ENCODE peak calls at places on chromosomes 1 and 21, in ten cellular contexts. One of them, this sample, is unnamed.

GRCh38 chr21:46399686-46400085 is 59.0 kb upstream of the DIP2A start:
- DNase-seq in MG63: no peak
- DNase-seq in foreskin fibroblast: no peak
- DNase-seq in NB4: no peak
- DNase-seq in HAP-1: no peak
- DNase-seq in fibroblast of mammary gland: no peak
- DNase-seq in colonic mucosa: no peak
- DNase-seq in adrenal gland: no peak
- DNase-seq in AG04450: no peak
- DNase-seq in CD8-positive, alpha-beta memory T cell: no peak
- DNase-seq in this sample: no peak

GRCh38 chr1:145990249-145991097 is 5.9 kb downstream of the TXNIP start:
- DNase-seq in adrenal gland: peak; percentile 47
- DNase-seq in MG63: no peak
- DNase-seq in colonic mucosa: no peak
- DNase-seq in HAP-1: no peak
- DNase-seq in fibroblast of mammary gland: peak; percentile 57
- DNase-seq in AG04450: no peak
- DNase-seq in CD8-positive, alpha-beta memory T cell: no peak
- DNase-seq in NB4: peak; percentile 53
- DNase-seq in foreskin fibroblast: peak; percentile 57
- DNase-seq in this sample: peak; percentile 59

GRCh38 chr1:203269654-203270020 is 35.7 kb upstream of the BTG2 start:
- DNase-seq in adrenal gland: peak; percentile 7
- DNase-seq in MG63: no peak
- DNase-seq in fibroblast of mammary gland: no peak
- DNase-seq in HAP-1: no peak
- DNase-seq in NB4: no peak
- DNase-seq in CD8-positive, alpha-beta memory T cell: no peak
- DNase-seq in AG04450: no peak
- DNase-seq in colonic mucosa: no peak
- DNase-seq in foreskin fibroblast: no peak
- DNase-seq in this sample: no peak

GRCh38 chr1:156931553-156931952 is 11.1 kb downstream of the LRRC71 start:
- DNase-seq in CD8-positive, alpha-beta memory T cell: no peak
- DNase-seq in NB4: no peak
- DNase-seq in adrenal gland: no peak
- DNase-seq in fibroblast of mammary gland: peak; percentile 42
- DNase-seq in foreskin fibroblast: no peak
- DNase-seq in HAP-1: no peak
- DNase-seq in AG04450: no peak
- DNase-seq in MG63: no peak
- DNase-seq in colonic mucosa: no peak
- DNase-seq in this sample: no peak

GRCh38 chr1:157415661-157416060 is 136.7 kb downstream of the FCRL5 start:
- DNase-seq in NB4: no peak
- DNase-seq in AG04450: no peak
- DNase-seq in adrenal gland: no peak
- DNase-seq in fibroblast of mammary gland: no peak
- DNase-seq in MG63: peak; percentile 38
- DNase-seq in foreskin fibroblast: no peak
- DNase-seq in CD8-positive, alpha-beta memory T cell: no peak
- DNase-seq in HAP-1: no peak
- DNase-seq in colonic mucosa: no peak
- DNase-seq in this sample: no peak

GRCh38 chr1:1565340-1565739 is 9.3 kb downstream of the SSU72 start:
- DNase-seq in MG63: no peak
- DNase-seq in AG04450: no peak
- DNase-seq in CD8-positive, alpha-beta memory T cell: no peak
- DNase-seq in colonic mucosa: no peak
- DNase-seq in fibroblast of mammary gland: no peak
- DNase-seq in foreskin fibroblast: no peak
- DNase-seq in NB4: no peak
- DNase-seq in adrenal gland: no peak
- DNase-seq in HAP-1: no peak
- DNase-seq in this sample: no peak

GRCh38 chr21:29423051-29423450 is 124.3 kb downstream of the BACH1 start:
- DNase-seq in fibroblast of mammary gland: no peak
- DNase-seq in foreskin fibroblast: no peak
- DNase-seq in NB4: peak; percentile 19
- DNase-seq in adrenal gland: no peak
- DNase-seq in CD8-positive, alpha-beta memory T cell: no peak
- DNase-seq in HAP-1: no peak
- DNase-seq in colonic mucosa: no peak
- DNase-seq in AG04450: no peak
- DNase-seq in MG63: no peak
- DNase-seq in this sample: no peak

GRCh38 chr1:2250721-2251281 is 22.7 kb downstream of the SKI start:
- DNase-seq in colonic mucosa: peak; percentile 23
- DNase-seq in HAP-1: no peak
- DNase-seq in NB4: no peak
- DNase-seq in MG63: no peak
- DNase-seq in foreskin fibroblast: no peak
- DNase-seq in fibroblast of mammary gland: no peak
- DNase-seq in adrenal gland: no peak
- DNase-seq in CD8-positive, alpha-beta memory T cell: no peak
- DNase-seq in AG04450: no peak
- DNase-seq in this sample: no peak

GRCh38 chr21:43951911-43952703 is 60.0 kb upstream of the TRAPPC10 start:
- DNase-seq in colonic mucosa: no peak
- DNase-seq in foreskin fibroblast: no peak
- DNase-seq in HAP-1: no peak
- DNase-seq in AG04450: no peak
- DNase-seq in MG63: no peak
- DNase-seq in fibroblast of mammary gland: no peak
- DNase-seq in adrenal gland: no peak
- DNase-seq in NB4: no peak
- DNase-seq in CD8-positive, alpha-beta memory T cell: no peak
- DNase-seq in this sample: no peak

GRCh38 chr21:43954896-43955295 is 57.2 kb upstream of the TRAPPC10 start:
- DNase-seq in CD8-positive, alpha-beta memory T cell: no peak
- DNase-seq in HAP-1: no peak
- DNase-seq in NB4: no peak
- DNase-seq in foreskin fibroblast: no peak
- DNase-seq in colonic mucosa: no peak
- DNase-seq in MG63: no peak
- DNase-seq in AG04450: no peak
- DNase-seq in fibroblast of mammary gland: no peak
- DNase-seq in adrenal gland: no peak
- DNase-seq in this sample: no peak

GRCh38 chr21:43953028-43953427 is 59.1 kb upstream of the TRAPPC10 start:
- DNase-seq in adrenal gland: no peak
- DNase-seq in colonic mucosa: no peak
- DNase-seq in AG04450: no peak
- DNase-seq in HAP-1: no peak
- DNase-seq in CD8-positive, alpha-beta memory T cell: no peak
- DNase-seq in foreskin fibroblast: no peak
- DNase-seq in MG63: no peak
- DNase-seq in fibroblast of mammary gland: no peak
- DNase-seq in NB4: no peak
- DNase-seq in this sample: no peak

GRCh38 chr21:43956019-43956666 is 56.0 kb upstream of the TRAPPC10 start:
- DNase-seq in adrenal gland: no peak
- DNase-seq in NB4: no peak
- DNase-seq in colonic mucosa: no peak
- DNase-seq in AG04450: no peak
- DNase-seq in CD8-positive, alpha-beta memory T cell: no peak
- DNase-seq in fibroblast of mammary gland: no peak
- DNase-seq in HAP-1: no peak
- DNase-seq in foreskin fibroblast: no peak
- DNase-seq in MG63: no peak
- DNase-seq in this sample: no peak

GRCh38 chr21:43954042-43954441 is 58.1 kb upstream of the TRAPPC10 start:
- DNase-seq in CD8-positive, alpha-beta memory T cell: no peak
- DNase-seq in MG63: no peak
- DNase-seq in adrenal gland: no peak
- DNase-seq in fibroblast of mammary gland: no peak
- DNase-seq in AG04450: no peak
- DNase-seq in foreskin fibroblast: no peak
- DNase-seq in HAP-1: no peak
- DNase-seq in colonic mucosa: no peak
- DNase-seq in NB4: no peak
- DNase-seq in this sample: no peak
- H3K4me3 ChIP-seq in CD8-positive, alpha-beta memory T cell: no peak overlapping the region
- H3K4me3 ChIP-seq in MG63: no peak overlapping the region
- H3K4me3 ChIP-seq in adrenal gland: no peak overlapping the region
- H3K4me3 ChIP-seq in fibroblast of mammary gland: no peak overlapping the region
- H3K4me3 ChIP-seq in AG04450: no peak overlapping the region
- H3K4me3 ChIP-seq in foreskin fibroblast: no peak overlapping the region
- H3K4me3 ChIP-seq in HAP-1: no peak overlapping the region
- H3K4me3 ChIP-seq in colonic mucosa: no peak overlapping the region
- H3K4me3 ChIP-seq in NB4: no peak overlapping the region
- H3K4me3 ChIP-seq in this sample: no peak overlapping the region

DNA sequence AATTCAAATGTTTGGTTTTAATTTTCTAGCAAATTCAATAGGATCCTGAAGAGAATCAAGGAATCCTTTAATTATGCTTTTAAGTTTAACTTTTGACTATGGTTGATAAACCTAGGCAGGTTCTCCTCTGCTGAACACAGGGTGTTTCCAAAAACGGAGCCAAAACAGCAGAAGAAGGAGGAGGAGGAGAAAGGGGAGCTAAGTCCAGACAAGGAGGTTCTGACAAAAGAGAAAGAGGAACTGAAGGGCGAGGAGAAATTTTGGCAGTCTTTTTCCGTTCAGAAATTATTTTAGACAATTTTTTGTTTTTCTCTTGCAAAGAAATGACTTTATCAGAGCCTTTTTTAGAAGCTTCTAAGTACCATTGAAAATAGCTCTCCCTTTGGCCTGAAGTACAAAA is 33.2 kb upstream of the FNBP1L start:
- DNase-seq in NB4: no peak
- DNase-seq in foreskin fibroblast: no peak
- DNase-seq in CD8-positive, alpha-beta memory T cell: no peak
- DNase-seq in MG63: no peak
- DNase-seq in adrenal gland: no peak
- DNase-seq in AG04450: no peak
- DNase-seq in fibroblast of mammary gland: no peak
- DNase-seq in HAP-1: no peak
- DNase-seq in colonic mucosa: no peak
- DNase-seq in this sample: no peak
- H3K4me3 ChIP-seq in NB4: no peak overlapping the region
- H3K4me3 ChIP-seq in foreskin fibroblast: no peak overlapping the region
- H3K4me3 ChIP-seq in CD8-positive, alpha-beta memory T cell: no peak overlapping the region
- H3K4me3 ChIP-seq in MG63: no peak overlapping the region
- H3K4me3 ChIP-seq in adrenal gland: no peak overlapping the region
- H3K4me3 ChIP-seq in AG04450: no peak overlapping the region
- H3K4me3 ChIP-seq in fibroblast of mammary gland: no peak overlapping the region
- H3K4me3 ChIP-seq in HAP-1: no peak overlapping the region
- H3K4me3 ChIP-seq in colonic mucosa: no peak overlapping the region
- H3K4me3 ChIP-seq in this sample: no peak overlapping the region

DNA sequence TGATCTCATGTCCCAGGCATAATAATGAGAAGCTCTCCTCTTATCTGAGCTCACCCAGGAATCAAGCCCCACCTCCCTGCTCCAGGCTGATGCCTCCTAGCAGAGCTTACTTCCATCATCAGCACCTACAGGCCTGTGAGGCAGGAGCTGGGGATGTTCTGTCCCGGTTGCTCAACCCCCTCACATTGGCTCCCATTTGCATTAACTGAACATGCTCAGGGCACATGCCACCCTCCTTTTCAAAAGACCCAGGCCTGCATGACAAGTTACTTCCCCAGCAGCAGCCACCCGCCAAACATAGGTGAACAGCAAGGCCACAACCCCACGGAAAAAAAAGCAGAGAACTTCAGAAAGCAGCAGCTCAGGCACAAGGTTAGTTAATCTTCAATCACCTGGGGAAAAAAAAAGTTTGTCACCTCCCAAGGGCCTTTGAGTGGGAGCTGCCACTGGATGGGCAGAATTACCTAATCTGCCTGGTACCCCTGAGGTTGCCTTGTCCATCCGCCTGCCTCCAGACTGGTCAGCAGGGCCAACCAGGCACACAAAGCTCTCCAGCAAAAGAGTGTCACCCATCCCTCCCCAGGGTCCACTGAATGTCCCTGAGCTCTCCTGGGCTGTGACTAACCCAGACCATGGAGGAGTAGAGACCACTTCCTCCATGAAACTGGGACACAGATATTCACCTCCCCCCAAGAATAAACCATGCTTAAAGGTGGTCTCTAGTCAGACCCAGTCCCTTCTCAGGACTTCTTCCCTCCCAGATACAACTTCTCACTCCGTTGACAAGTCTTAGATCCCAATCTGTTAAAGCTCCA is 4.4 kb downstream of the KCNN3 start:
- DNase-seq in HAP-1: no peak
- DNase-seq in CD8-positive, alpha-beta memory T cell: no peak
- DNase-seq in AG04450: no peak
- DNase-seq in NB4: peak; percentile 25
- DNase-seq in adrenal gland: no peak
- DNase-seq in colonic mucosa: no peak
- DNase-seq in MG63: no peak
- DNase-seq in fibroblast of mammary gland: no peak
- DNase-seq in foreskin fibroblast: no peak
- DNase-seq in this sample: no peak
- H3K4me3 ChIP-seq in HAP-1: no peak overlapping the region
- H3K4me3 ChIP-seq in CD8-positive, alpha-beta memory T cell: no peak overlapping the region
- H3K4me3 ChIP-seq in AG04450: no peak overlapping the region
- H3K4me3 ChIP-seq in NB4: no peak overlapping the region
- H3K4me3 ChIP-seq in adrenal gland: no peak overlapping the region
- H3K4me3 ChIP-seq in colonic mucosa: no peak overlapping the region
- H3K4me3 ChIP-seq in MG63: no peak overlapping the region
- H3K4me3 ChIP-seq in fibroblast of mammary gland: no peak overlapping the region
- H3K4me3 ChIP-seq in foreskin fibroblast: no peak overlapping the region
- H3K4me3 ChIP-seq in this sample: no peak overlapping the region

GRCh38 chr1:94124538-94124937 is 3.6 kb upstream of the ABCA4 start:
- DNase-seq in CD8-positive, alpha-beta memory T cell: no peak
- DNase-seq in colonic mucosa: no peak
- DNase-seq in MG63: no peak
- DNase-seq in fibroblast of mammary gland: no peak
- DNase-seq in NB4: no peak
- DNase-seq in adrenal gland: no peak
- DNase-seq in AG04450: no peak
- DNase-seq in HAP-1: no peak
- DNase-seq in foreskin fibroblast: no peak
- DNase-seq in this sample: no peak

GRCh38 chr1:94120591-94120901 is 402 bp downstream of the ABCA4 start:
- DNase-seq in adrenal gland: no peak
- DNase-seq in AG04450: no peak
- DNase-seq in HAP-1: no peak
- DNase-seq in MG63: no peak
- DNase-seq in fibroblast of mammary gland: no peak
- DNase-seq in NB4: no peak
- DNase-seq in CD8-positive, alpha-beta memory T cell: no peak
- DNase-seq in colonic mucosa: no peak
- DNase-seq in foreskin fibroblast: no peak
- DNase-seq in this sample: no peak

GRCh38 chr1:94121411-94121821 is 468 bp upstream of the ABCA4 start:
- DNase-seq in AG04450: no peak
- DNase-seq in foreskin fibroblast: no peak
- DNase-seq in CD8-positive, alpha-beta memory T cell: no peak
- DNase-seq in adrenal gland: no peak
- DNase-seq in MG63: no peak
- DNase-seq in HAP-1: no peak
- DNase-seq in fibroblast of mammary gland: no peak
- DNase-seq in NB4: no peak
- DNase-seq in colonic mucosa: no peak
- DNase-seq in this sample: no peak

GRCh38 chr1:94120983-94121382 is at the start of gene ABCA4:
- DNase-seq in NB4: no peak
- DNase-seq in CD8-positive, alpha-beta memory T cell: no peak
- DNase-seq in MG63: no peak
- DNase-seq in AG04450: no peak
- DNase-seq in HAP-1: peak; percentile 29
- DNase-seq in foreskin fibroblast: no peak
- DNase-seq in adrenal gland: no peak
- DNase-seq in fibroblast of mammary gland: no peak
- DNase-seq in colonic mucosa: no peak
- DNase-seq in this sample: no peak

DNA sequence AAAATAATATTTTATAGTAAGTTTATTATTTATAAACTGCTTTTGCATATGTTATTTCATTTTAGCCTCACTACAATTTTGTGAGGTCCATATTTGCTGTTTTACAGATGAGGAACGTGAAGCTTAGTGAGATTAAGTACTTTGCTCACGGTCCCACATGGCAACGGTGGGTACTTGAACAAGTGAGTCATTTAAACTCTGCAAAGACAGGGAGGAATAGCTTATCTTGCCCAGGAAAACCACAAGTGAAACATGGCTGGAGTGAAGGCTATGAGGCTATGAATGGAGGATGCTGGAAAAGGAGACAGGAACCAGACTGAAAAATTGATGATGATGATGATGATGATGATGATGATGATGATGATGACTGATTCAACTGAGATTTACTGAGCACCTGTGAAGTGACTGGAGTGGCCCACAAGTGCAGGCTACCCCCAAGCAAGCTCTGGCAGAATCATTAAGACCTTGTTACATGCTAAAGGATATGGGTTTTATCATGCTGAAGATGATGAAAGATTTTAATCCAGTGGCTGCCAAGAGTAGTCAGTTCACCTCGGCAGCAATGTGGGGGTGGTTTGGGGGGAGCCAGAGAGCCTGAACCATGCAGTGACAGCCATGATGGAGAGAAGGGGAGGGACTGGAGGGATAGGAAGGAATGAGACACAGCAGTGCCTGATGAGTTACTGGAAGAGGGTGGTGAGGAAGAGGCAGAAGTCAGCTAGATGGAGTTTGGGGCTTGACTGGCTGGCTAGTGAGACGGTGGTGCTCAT is 1.4 kb upstream of the ABCA4 start:
- DNase-seq in MG63: no peak
- DNase-seq in foreskin fibroblast: no peak
- DNase-seq in AG04450: peak; percentile 51
- DNase-seq in fibroblast of mammary gland: peak; percentile 29
- DNase-seq in adrenal gland: no peak
- DNase-seq in NB4: no peak
- DNase-seq in CD8-positive, alpha-beta memory T cell: no peak
- DNase-seq in colonic mucosa: no peak
- DNase-seq in HAP-1: no peak
- DNase-seq in this sample: no peak
- H3K4me3 ChIP-seq in MG63: no peak overlapping the region
- H3K4me3 ChIP-seq in foreskin fibroblast: no peak overlapping the region
- H3K4me3 ChIP-seq in AG04450: no peak overlapping the region
- H3K4me3 ChIP-seq in fibroblast of mammary gland: no peak overlapping the region
- H3K4me3 ChIP-seq in adrenal gland: no peak overlapping the region
- H3K4me3 ChIP-seq in NB4: no peak overlapping the region
- H3K4me3 ChIP-seq in CD8-positive, alpha-beta memory T cell: no peak overlapping the region
- H3K4me3 ChIP-seq in colonic mucosa: no peak overlapping the region
- H3K4me3 ChIP-seq in HAP-1: no peak overlapping the region
- H3K4me3 ChIP-seq in this sample: no peak overlapping the region